ENCODE peak calls at places on chromosomes 13 and 19, in five cellular contexts. M, X, L, O and U are unnamed samples.

GRCh38 chr13:77136902-77137420 is 110.0 kb upstream of the FBXL3 start:
- DNase-seq in M (no peak), X (no peak), L (no peak), O (no peak), U (no peak)

GRCh38 chr13:110179858-110180156 is 127.2 kb downstream of the COL4A1 start:
- DNase-seq in M (no peak), X (no peak), L (no peak), O (no peak), U (no peak)

GRCh38 chr13:28723806-28724205 is 5.0 kb upstream of the SLC46A3 start:
- DNase-seq in M (no peak), X (no peak), L (no peak), O (no peak), U (no peak)

GRCh38 chr19:35211545-35212230 is 16.9 kb downstream of the FAM187B start:
- DNase-seq in M (peak), X (no peak), L (peak), O (peak), U (no peak)

GRCh38 chr13:110431851-110432294 is 124.8 kb downstream of the COL4A2 start:
- DNase-seq in M (no peak), X (no peak), L (no peak), O (no peak), U (no peak)

GRCh38 chr19:11168568-11168967 is 13.0 kb upstream of the SPC24 start:
- DNase-seq in M (no peak), X (no peak), L (no peak), O (no peak), U (no peak)

GRCh38 chr19:55611983-55612645 is 6.7 kb downstream of the ZNF865 start:
- DNase-seq in M (no peak), X (no peak), L (no peak), O (no peak), U (no peak)

GRCh38 chr19:6108721-6109633 is 1.3 kb downstream of the RFX2 start:
- DNase-seq in M (peak), X (no peak), L (peak), O (peak), U (no peak)

GRCh38 chr13:72424059-72424458 is 303.4 kb downstream of the MZT1 start:
- DNase-seq in M (no peak), X (no peak), L (no peak), O (no peak), U (no peak)

GRCh38 chr19:51372649-51373504 is at the start of gene NKG7:
- DNase-seq in M (no peak), X (peak), L (no peak), O (peak), U (peak)

GRCh38 chr13:24280722-24281121 is 28.7 kb upstream of the C1QTNF9 start:
- DNase-seq in M (no peak), X (no peak), L (no peak), O (no peak), U (peak)

GRCh38 chr13:114017028-114017630 is 43.3 kb upstream of the C13orf46 start:
- DNase-seq in M (peak), X (no peak), L (no peak), O (no peak), U (no peak)
- TF ChIP-seq CTCF in M (no peak), X (no peak), L (no peak), O (no peak), U (no peak)

GRCh38 chr19:49766007-49766937 is 529 bp upstream of the AP2A1 start:
- DNase-seq in M (peak), X (peak), L (peak), O (peak), U (peak)
- TF ChIP-seq CTCF in M (no peak), X (no peak), L (no peak), O (no peak), U (no peak)

GRCh38 chr19:20077791-20078463 is at the start of gene ZNF90:
- DNase-seq in M (peak), X (peak), L (peak), O (peak), U (peak)
- TF ChIP-seq CTCF in M (no peak), X (no peak), L (no peak), O (no peak), U (no peak)

DNA sequence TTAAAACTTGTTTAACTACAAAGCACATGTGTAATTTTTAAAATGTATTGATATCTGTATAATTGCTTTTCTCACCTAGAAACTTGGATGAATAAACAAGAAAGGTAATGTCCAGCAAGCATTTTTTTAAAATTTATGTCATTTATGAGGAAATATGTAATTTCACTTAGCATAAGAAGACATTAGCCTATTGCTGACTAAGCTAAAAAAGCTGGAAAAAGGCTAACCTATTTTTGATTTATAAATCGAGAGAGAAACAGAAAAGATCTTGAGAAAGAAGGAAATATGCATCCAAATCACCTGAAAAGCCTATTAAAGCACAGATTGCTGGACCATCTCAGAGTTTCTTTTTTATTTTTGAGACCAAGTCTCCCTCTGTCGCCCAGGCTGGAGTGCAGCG is 1181.3 kb downstream of the SLITRK1 start:
- DNase-seq in M (no peak), X (no peak), L (no peak), O (no peak), U (no peak)
- TF ChIP-seq CTCF in M (no peak), X (no peak), L (no peak), O (no peak), U (no peak)

GRCh38 chr19:31014668-31015067 is 334.6 kb downstream of the TSHZ3 start:
- DNase-seq in M (no peak), X (no peak), L (no peak), O (no peak), U (no peak)
- TF ChIP-seq CTCF in M (no peak), X (no peak), L (no peak), O (no peak), U (no peak)

DNA sequence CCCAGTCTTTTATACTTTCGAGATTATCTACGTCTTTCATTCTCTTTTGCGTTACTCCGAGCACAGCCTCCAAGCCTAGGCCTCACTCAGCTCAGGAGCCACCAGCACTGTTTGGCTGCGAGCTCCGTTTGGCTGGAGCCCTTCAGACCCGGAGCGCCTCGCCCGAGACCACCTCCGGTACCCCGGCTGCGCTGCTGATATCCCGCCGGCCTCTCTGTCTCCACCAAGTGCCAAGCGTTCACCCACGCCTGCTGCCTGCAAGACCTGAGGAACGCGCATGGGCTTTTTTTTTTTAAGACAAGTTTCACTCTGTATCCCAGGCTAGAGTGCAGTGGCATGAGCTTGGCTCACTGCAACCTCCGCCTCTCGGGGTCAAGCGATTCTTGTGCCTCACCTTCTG is 14.1 kb upstream of the ZNF177 start:
- DNase-seq in M (no peak), X (no peak), L (no peak), O (no peak), U (no peak)
- TF ChIP-seq CTCF in M (no peak), X (no peak), L (no peak), O (no peak), U (no peak)

GRCh38 chr13:93017493-93018112 is 209.0 kb upstream of the GPC6 start:
- DNase-seq in M (no peak), X (no peak), L (no peak), O (no peak), U (no peak)
- TF ChIP-seq CTCF in M (no peak), X (no peak), L (no peak), O (no peak), U (no peak)

DNA sequence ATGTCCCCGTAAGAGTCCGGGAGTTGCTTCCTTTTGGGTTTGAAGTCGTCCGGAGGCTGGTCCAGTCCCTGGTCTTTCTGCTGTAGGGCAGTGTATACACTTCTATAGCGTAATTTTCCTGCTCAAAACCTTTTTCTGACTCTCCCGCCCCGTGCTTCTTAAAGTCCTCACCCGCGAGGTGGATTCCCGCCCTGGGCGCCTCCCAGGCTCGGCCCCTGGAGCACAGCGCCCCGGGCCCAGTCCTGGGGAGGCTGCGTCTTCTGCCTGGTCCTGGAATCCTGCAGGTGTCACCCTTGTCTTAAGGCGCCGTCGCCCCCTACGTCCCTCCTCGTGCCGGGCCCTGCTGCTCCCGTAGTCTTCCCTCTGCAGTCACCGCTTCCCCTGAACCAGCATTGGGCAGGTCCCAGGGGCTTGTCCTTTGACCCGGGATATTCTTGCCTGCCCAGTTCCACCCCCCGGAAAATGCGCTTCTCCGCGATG is 34.4 kb upstream of the ZNF808 start:
- DNase-seq in M (no peak), X (no peak), L (no peak), O (no peak), U (peak)
- TF ChIP-seq CTCF in M (no peak), X (no peak), L (no peak), O (no peak), U (no peak)

GRCh38 chr19:46052896-46053295 is 12.1 kb upstream of the IGFL4 start:
- DNase-seq in M (no peak), X (no peak), L (no peak), O (no peak), U (no peak)

GRCh38 chr19:46049597-46049996 is 8.8 kb upstream of the IGFL4 start:
- DNase-seq in M (no peak), X (no peak), L (no peak), O (no peak), U (no peak)
- TF ChIP-seq CTCF in M (no peak), X (peak), L (no peak), O (no peak), U (peak)